ENCODE peak calls at places on chromosomes 12 and 14, in six cellular contexts. G is neuronal stem cell, U is IMR-90, D is mesenchymal stem cell, P is H9, T is trophoblast cell. A is an unnamed sample.

GRCh38 chr12:79687711-79688270 is 3.0 kb downstream of the PAWR start:
- DNase-seq in P (no peak), T (no peak), G (peak), U (peak), D (peak), A (no peak)

GRCh38 chr14:83101855-83102254 is 1568.2 kb upstream of the SEL1L start:
- DNase-seq in P (no peak), D (no peak), U (peak), T (no peak), G (no peak), A (no peak)

GRCh38 chr14:66709292-66709691 is 201.3 kb downstream of the GPHN start:
- DNase-seq in T (no peak), P (no peak), G (no peak), U (peak), D (no peak), A (no peak)

GRCh38 chr12:64968989-64969819 is 144.8 kb downstream of the TBC1D30 start:
- DNase-seq in P (no peak), D (peak), U (no peak), T (no peak), G (no peak), A (no peak)

GRCh38 chr12:123056709-123057108 is 76.2 kb downstream of the ARL6IP4 start:
- DNase-seq in U (no peak), P (no peak), D (no peak), T (no peak), G (no peak), A (no peak)

GRCh38 chr14:101176535-101177205 is 273.1 kb upstream of the RTL1 start:
- DNase-seq in U (no peak), G (no peak), D (no peak), T (no peak), P (peak), A (no peak)

GRCh38 chr12:9347328-9348127 is 139.3 kb upstream of the PZP start:
- DNase-seq in T (no peak), U (peak), G (no peak), D (peak), P (peak), A (no peak)

GRCh38 chr12:50058743-50059312 is 1.4 kb downstream of the ASIC1 start:
- DNase-seq in U (no peak), P (no peak), T (no peak), D (no peak), G (no peak), A (no peak)

GRCh38 chr12:114687802-114688201 is 3.8 kb upstream of the TBX3 start:
- DNase-seq in P (no peak), U (no peak), D (no peak), G (no peak), T (no peak), A (no peak)

GRCh38 chr12:38384816-38385491 is 68.4 kb downstream of the ALG10B start:
- DNase-seq in D (no peak), U (no peak), G (no peak), P (peak), T (peak), A (peak)

DNA sequence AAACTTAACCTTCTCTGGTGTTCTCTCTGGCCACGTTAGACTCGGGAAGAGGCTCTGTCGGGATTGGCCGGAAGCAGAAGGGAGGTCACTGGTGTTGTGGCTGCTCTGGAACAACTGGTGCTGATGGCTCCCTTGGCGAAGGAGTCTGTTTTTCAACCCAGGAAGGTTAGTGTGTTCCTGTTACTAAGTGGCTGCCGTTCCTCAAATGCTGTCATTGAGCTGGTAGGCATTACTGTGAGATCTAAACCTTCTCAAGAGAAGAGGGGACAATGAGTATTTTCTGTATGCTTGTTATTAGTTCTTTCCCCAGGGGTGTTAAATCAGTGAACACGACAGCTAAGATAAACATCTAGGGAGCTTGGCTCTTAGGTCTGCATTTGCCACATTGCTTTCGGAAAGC is 18.3 kb downstream of the POP5 start:
- DNase-seq in U (no peak), T (no peak), G (no peak), P (no peak), D (peak), A (no peak)
- H4K91ac ChIP-seq in U (no peak), T (no peak), G (no peak), P (no peak), D (no peak), A (no peak)

GRCh38 chr12:47231456-47231855 is 151.7 kb upstream of the AMIGO2 start:
- DNase-seq in G (no peak), D (peak), T (no peak), P (no peak), U (peak), A (no peak)
- H4K91ac ChIP-seq in G (no peak), D (no peak), T (no peak), P (no peak), U (peak), A (no peak)

GRCh38 chr12:111840831-111841230 is 1.2 kb upstream of the MAPKAPK5 start:
- DNase-seq in U (no peak), G (no peak), T (no peak), D (no peak), P (no peak), A (no peak)

GRCh38 chr12:111841236-111841749 is 735 bp upstream of the MAPKAPK5 start:
- DNase-seq in G (no peak), T (no peak), U (no peak), P (no peak), D (no peak), A (no peak)

GRCh38 chr12:111841750-111842555 is at the start of gene MAPKAPK5:
- DNase-seq in G (peak), P (peak), U (peak), D (peak), T (peak), A (peak)

GRCh38 chr12:111842556-111843396 is 748 bp downstream of the MAPKAPK5 start:
- DNase-seq in U (no peak), T (peak), G (no peak), D (peak), P (no peak), A (no peak)

DNA sequence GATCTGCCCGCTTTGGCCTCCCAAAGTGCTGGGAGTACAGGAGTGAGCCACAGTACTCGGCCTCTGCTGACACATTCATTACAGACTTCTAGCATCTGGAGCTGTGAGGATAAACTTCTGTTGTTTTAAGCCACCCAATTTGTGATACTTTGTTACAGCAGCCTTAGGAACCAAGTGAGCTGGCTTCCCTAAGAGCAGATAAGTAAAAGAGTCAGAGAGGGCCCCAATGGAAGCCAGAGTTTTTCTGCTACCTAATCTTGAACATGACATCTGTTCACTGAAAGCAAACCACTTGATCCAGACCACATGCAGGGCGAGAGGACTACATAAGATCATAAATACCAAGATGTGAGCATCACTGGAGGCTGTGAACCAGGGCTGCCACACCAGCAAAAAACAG is 3.7 kb upstream of the MAPKAPK5 start:
- DNase-seq in D (no peak), T (no peak), G (no peak), P (no peak), U (no peak), A (no peak)
- H4K91ac ChIP-seq in D (no peak), T (no peak), G (no peak), P (no peak), U (no peak), A (no peak)

DNA sequence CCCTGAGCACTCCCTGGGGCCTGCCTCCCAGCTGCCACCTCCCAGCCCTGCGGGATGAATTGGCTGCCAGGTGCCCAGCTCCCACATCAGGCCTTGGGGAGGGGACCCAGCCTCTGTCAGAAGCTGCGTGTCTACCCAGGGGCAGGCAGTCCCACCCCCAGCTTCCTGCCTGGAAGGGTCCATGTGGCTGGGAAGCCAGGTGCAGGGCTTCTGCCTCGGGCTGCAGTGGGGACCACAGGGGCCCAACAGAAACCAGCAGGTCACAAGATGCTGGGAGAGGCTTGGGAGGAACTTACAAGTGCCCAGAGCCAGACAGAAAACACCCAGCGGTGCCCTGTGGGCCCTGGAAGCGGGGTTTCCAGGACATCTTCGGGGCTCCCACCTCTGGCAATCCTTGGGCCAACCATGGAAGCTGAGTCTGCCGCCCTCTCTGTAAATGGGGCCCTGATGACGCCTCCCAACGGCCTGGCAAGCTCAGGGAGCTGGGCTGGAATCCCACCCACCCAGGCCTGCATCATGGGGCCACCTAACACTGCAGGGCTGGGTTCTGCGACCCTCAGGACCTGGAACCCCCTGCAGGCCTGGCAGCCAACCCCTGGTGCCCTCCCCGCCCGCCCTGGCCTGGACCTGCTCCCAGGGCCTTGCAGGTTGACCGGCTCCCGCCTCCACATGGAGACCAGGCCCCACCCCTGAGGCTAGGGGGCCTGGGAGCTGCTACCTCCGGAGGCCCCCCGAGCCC is 36.6 kb downstream of the CCNK start:
- DNase-seq in D (no peak), U (no peak), T (no peak), P (peak), G (no peak), A (no peak)
- H4K91ac ChIP-seq in D (no peak), U (no peak), T (no peak), P (no peak), G (no peak), A (no peak)

A was measured in H1.